ENCODE peak calls at places on chromosomes 2 and 18, in seven cellular contexts. Z, L, V, X, B, R and J are unnamed samples.
A peak's percentile ranks its signal among the peaks of the same experiment; 100 is the strongest.

GRCh38 chr2:166841679-166842078 is 46.6 kb upstream of the XIRP2 start:
- DNase-seq in Z (no peak), L (no peak), V (no peak), X (no peak), B (no peak), R (no peak), J (no peak)

GRCh38 chr2:63763336-63764056 is 78.2 kb upstream of the UGP2 start:
- DNase-seq in Z (peak; percentile 14), L (peak; percentile 67), V (no peak), X (no peak), B (no peak), R (peak; percentile 73), J (no peak)

GRCh38 chr2:128736689-128737545 is 418.2 kb upstream of the HS6ST1 start:
- DNase-seq in Z (peak; percentile 64), L (peak; percentile 75), V (peak; percentile 77), X (peak; percentile 68), B (no peak), R (peak; percentile 87), J (peak; percentile 26)

GRCh38 chr2:134402385-134402784 is 148.5 kb downstream of the MGAT5 start:
- DNase-seq in Z (no peak), L (peak; percentile 91), V (no peak), X (peak; percentile 30), B (no peak), R (peak; percentile 77), J (no peak)

GRCh38 chr2:72097276-72097675 is 50.4 kb downstream of the CYP26B1 start:
- DNase-seq in Z (no peak), L (no peak), V (peak; percentile 1), X (no peak), B (no peak), R (peak; percentile 43), J (no peak)

GRCh38 chr2:47010176-47010575 is 94.6 kb upstream of the MCFD2 start:
- DNase-seq in Z (no peak), L (no peak), V (no peak), X (no peak), B (no peak), R (no peak), J (no peak)

GRCh38 chr18:74790451-74790850 is 192.8 kb downstream of the ZNF407 start:
- DNase-seq in Z (no peak), L (no peak), V (no peak), X (no peak), B (no peak), R (no peak), J (no peak)

GRCh38 chr2:146523218-146523617 is 1321.6 kb upstream of the ACVR2A start:
- DNase-seq in Z (no peak), L (peak; percentile 60), V (no peak), X (no peak), B (no peak), R (no peak), J (no peak)

GRCh38 chr2:197092431-197092830 is 165.9 kb upstream of the PGAP1 start:
- DNase-seq in Z (no peak), L (peak; percentile 77), V (peak; percentile 26), X (peak; percentile 66), B (no peak), R (no peak), J (no peak)

GRCh38 chr2:126976721-126977328 is 78.1 kb downstream of the TEX51 start:
- DNase-seq in Z (no peak), L (no peak), V (no peak), X (no peak), B (no peak), R (no peak), J (no peak)

GRCh38 chr2:8652774-8653426 is 29.0 kb upstream of the ID2 start:
- DNase-seq in Z (no peak), L (no peak), V (no peak), X (no peak), B (no peak), R (no peak), J (no peak)

GRCh38 chr2:111673526-111673925 is 210.5 kb downstream of the ANAPC1 start:
- DNase-seq in Z (no peak), L (no peak), V (no peak), X (no peak), B (no peak), R (no peak), J (no peak)

GRCh38 chr2:57448816-57449215 is 597.8 kb upstream of the VRK2 start:
- DNase-seq in Z (no peak), L (no peak), V (no peak), X (no peak), B (no peak), R (no peak), J (no peak)

GRCh38 chr18:56128153-56128791 is 510.1 kb downstream of the TXNL1 start:
- DNase-seq in Z (no peak), L (no peak), V (no peak), X (no peak), B (no peak), R (no peak), J (no peak)
- H3K27ac ChIP-seq in Z (peak overlapping the region; percentile 36), L (no peak overlapping the region), V (no peak overlapping the region), X (no peak overlapping the region), B (no peak overlapping the region), R (no peak overlapping the region), J (no peak overlapping the region)

GRCh38 chr2:96930351-96931015 is 55.9 kb downstream of the FAM178B start:
- DNase-seq in Z (no peak), L (no peak), V (no peak), X (no peak), B (no peak), R (no peak), J (no peak)
- H3K27me3 ChIP-seq in Z (no peaks in the 10 kb centered on the region), L (peaks cover 18% of the 10 kb centered on the region), V (no peaks in the 10 kb centered on the region), X (no peaks in the 10 kb centered on the region), B (peaks cover 43% of the 10 kb centered on the region), R (no peaks in the 10 kb centered on the region), J (no peaks in the 10 kb centered on the region)

DNA sequence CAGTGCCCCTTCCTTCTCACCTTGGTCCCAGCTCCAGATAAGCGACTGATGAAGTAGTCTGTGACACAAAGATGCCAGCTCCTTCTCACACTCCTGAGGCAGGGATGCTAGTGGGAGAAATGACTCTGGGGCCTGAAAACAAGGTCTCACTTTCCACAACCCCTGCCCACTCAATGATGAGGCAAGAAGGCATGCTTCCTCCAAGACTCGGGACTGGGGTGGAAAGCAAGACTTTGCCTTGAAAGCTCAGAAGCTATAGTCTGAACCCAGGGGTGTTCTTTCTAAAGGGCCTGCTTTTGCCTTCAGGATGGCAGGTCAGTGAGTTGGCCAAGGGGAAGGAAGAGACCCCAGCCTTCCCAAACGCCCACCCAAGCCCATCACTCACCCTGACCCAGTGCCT is 1.4 kb downstream of the CCDC142 start:
- DNase-seq in Z (no peak), L (peak; percentile 56), V (no peak), X (no peak), B (no peak), R (no peak), J (no peak)
- H3K27ac ChIP-seq in Z (no peak overlapping the region), L (peak overlapping the region; percentile 62), V (no peak overlapping the region), X (no peak overlapping the region), B (no peak overlapping the region), R (peak overlapping the region; percentile 95), J (no peak overlapping the region)

GRCh38 chr2:21382980-21383520 is 259.3 kb downstream of the TDRD15 start:
- DNase-seq in Z (no peak), L (no peak), V (no peak), X (no peak), B (no peak), R (no peak), J (no peak)

GRCh38 chr2:21381421-21381820 is 257.7 kb downstream of the TDRD15 start:
- DNase-seq in Z (no peak), L (no peak), V (no peak), X (no peak), B (no peak), R (no peak), J (no peak)

GRCh38 chr2:21379140-21379539 is 255.4 kb downstream of the TDRD15 start:
- DNase-seq in Z (no peak), L (no peak), V (no peak), X (no peak), B (no peak), R (no peak), J (no peak)
- H3K27me3 ChIP-seq in Z (no peaks in the 10 kb centered on the region), L (no peaks in the 10 kb centered on the region), V (no peaks in the 10 kb centered on the region), X (no peaks in the 10 kb centered on the region), B (no peaks in the 10 kb centered on the region), R (no peaks in the 10 kb centered on the region), J (no peaks in the 10 kb centered on the region)

DNA sequence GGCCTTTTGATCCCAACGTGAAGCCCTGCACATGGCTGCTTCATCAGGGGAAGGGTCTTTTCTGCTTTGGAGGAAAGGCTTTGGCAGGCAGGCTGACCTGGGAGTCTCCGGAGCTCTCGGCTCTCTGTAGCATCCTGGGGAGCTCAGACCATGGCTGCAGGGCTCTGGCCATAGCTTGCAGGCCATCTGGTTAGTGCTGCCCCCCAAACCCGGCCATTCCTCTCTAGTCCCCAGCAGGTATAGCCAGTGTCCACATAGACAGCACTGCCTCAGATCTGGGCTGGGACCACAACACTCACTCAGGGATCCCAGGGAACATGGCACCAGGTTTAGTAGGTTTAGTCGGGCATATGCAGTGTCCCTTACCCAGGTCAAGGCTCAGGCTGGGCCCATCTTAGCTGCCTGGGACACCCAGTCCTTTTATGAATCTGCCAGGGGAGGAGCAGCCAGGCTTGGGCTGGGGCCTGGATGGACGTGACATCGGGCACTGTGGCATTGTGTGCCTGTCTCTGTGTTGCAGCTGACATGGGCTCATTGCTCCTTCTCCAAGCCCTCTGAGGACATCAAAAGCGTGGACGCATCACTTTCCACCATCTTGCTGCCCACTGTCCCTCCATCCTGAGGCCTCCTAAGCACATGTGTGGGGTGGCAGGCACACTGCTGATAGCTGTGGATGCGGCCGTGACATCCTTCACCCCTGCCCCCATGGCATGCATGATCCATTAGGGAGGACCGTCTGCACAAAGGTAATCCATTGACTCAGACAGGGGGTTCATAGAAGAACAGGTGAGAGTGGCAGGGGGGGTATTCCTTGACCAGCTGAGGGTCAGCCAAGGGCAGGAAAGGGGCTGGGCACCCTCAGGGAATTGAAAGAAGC is 19.2 kb upstream of the GPR35 start:
- DNase-seq in Z (no peak), L (no peak), V (no peak), X (no peak), B (no peak), R (peak; percentile 55), J (no peak)
- H3K27ac ChIP-seq in Z (no peak overlapping the region), L (no peak overlapping the region), V (peak overlapping the region; percentile 82), X (no peak overlapping the region), B (no peak overlapping the region), R (no peak overlapping the region), J (no peak overlapping the region)

DNA sequence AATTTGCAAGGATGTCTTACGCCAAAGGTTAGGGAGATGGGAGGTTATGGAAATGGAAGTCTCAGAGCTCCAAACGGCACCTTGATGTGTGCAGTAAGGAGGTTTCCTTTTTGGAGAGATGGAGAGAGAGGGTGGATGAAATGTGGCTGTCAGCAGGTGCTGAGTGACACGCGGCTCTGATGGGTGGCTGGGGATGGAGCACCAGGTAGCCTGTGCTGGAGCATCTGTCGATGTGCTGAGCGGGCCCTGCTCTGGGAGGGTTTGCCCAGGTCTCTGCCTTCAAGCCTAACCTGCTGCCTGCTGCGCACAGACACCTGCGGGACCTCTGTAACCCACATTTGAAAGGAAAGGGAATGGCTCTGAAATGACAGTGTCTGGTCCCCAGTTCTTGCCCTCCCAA is 37.7 kb downstream of the CABLES1 start:
- DNase-seq in Z (no peak), L (no peak), V (no peak), X (no peak), B (no peak), R (no peak), J (no peak)
- H3K27me3 ChIP-seq in Z (no peaks in the 10 kb centered on the region), L (no peaks in the 10 kb centered on the region), V (no peaks in the 10 kb centered on the region), X (no peaks in the 10 kb centered on the region), B (no peaks in the 10 kb centered on the region), R (no peaks in the 10 kb centered on the region), J (no peaks in the 10 kb centered on the region)

GRCh38 chr2:85678384-85678783 is 10.4 kb upstream of the SFTPB start:
- DNase-seq in Z (no peak), L (no peak), V (no peak), X (no peak), B (no peak), R (no peak), J (no peak)
- H3K27ac ChIP-seq in Z (no peak overlapping the region), L (no peak overlapping the region), V (no peak overlapping the region), X (no peak overlapping the region), B (no peak overlapping the region), R (no peak overlapping the region), J (no peak overlapping the region)